ENCODE peak calls at places on chromosomes 1 and 21, in six cellular contexts. One of them, this sample, is unnamed.

GRCh38 chr1:202245391-202245790 is 51.8 kb downstream of the LGR6 start:
- DNase-seq in thoracic aorta: no peak
- DNase-seq in naive thymus-derived CD4-positive, alpha-beta T cell: no peak
- DNase-seq in foreskin keratinocyte: no peak
- DNase-seq in Karpas-422: no peak
- DNase-seq in IMR-90: no peak
- DNase-seq in this sample: no peak

GRCh38 chr1:234326493-234327366 is 46.5 kb upstream of the COA6 start:
- DNase-seq in thoracic aorta: no peak
- DNase-seq in Karpas-422: peak
- DNase-seq in foreskin keratinocyte: no peak
- DNase-seq in naive thymus-derived CD4-positive, alpha-beta T cell: peak
- DNase-seq in IMR-90: peak
- DNase-seq in this sample: no peak

GRCh38 chr1:226253933-226254332 is 30.5 kb downstream of the MIXL1 start:
- DNase-seq in naive thymus-derived CD4-positive, alpha-beta T cell: no peak
- DNase-seq in Karpas-422: no peak
- DNase-seq in thoracic aorta: no peak
- DNase-seq in IMR-90: no peak
- DNase-seq in foreskin keratinocyte: no peak
- DNase-seq in this sample: no peak

GRCh38 chr21:35843911-35844667 is 216.2 kb downstream of the SETD4 start:
- DNase-seq in foreskin keratinocyte: no peak
- DNase-seq in naive thymus-derived CD4-positive, alpha-beta T cell: no peak
- DNase-seq in thoracic aorta: no peak
- DNase-seq in IMR-90: no peak
- DNase-seq in Karpas-422: no peak
- DNase-seq in this sample: no peak

GRCh38 chr1:45038661-45039364 is 26.8 kb downstream of the UROD start:
- DNase-seq in foreskin keratinocyte: no peak
- DNase-seq in IMR-90: no peak
- DNase-seq in naive thymus-derived CD4-positive, alpha-beta T cell: no peak
- DNase-seq in Karpas-422: no peak
- DNase-seq in thoracic aorta: no peak
- DNase-seq in this sample: no peak

GRCh38 chr1:116376734-116377096 is 3.7 kb downstream of the ATP1A1 start:
- DNase-seq in Karpas-422: no peak
- DNase-seq in naive thymus-derived CD4-positive, alpha-beta T cell: no peak
- DNase-seq in foreskin keratinocyte: no peak
- DNase-seq in IMR-90: peak
- DNase-seq in thoracic aorta: no peak
- DNase-seq in this sample: no peak

GRCh38 chr1:166974647-166975345 is 544 bp downstream of the ILDR2 start:
- DNase-seq in foreskin keratinocyte: no peak
- DNase-seq in IMR-90: no peak
- DNase-seq in Karpas-422: peak
- DNase-seq in thoracic aorta: no peak
- DNase-seq in naive thymus-derived CD4-positive, alpha-beta T cell: peak
- DNase-seq in this sample: no peak

GRCh38 chr21:27206368-27206982 is 239.6 kb upstream of the ADAMTS5 start:
- DNase-seq in IMR-90: peak
- DNase-seq in thoracic aorta: no peak
- DNase-seq in Karpas-422: no peak
- DNase-seq in naive thymus-derived CD4-positive, alpha-beta T cell: no peak
- DNase-seq in foreskin keratinocyte: no peak
- DNase-seq in this sample: no peak

GRCh38 chr1:11784256-11784992 is 21.3 kb downstream of the MTHFR start:
- DNase-seq in Karpas-422: no peak
- DNase-seq in thoracic aorta: no peak
- DNase-seq in naive thymus-derived CD4-positive, alpha-beta T cell: no peak
- DNase-seq in IMR-90: no peak
- DNase-seq in foreskin keratinocyte: no peak
- DNase-seq in this sample: no peak

GRCh38 chr1:224357626-224358124 is 996 bp downstream of the CNIH4 start:
- DNase-seq in foreskin keratinocyte: no peak
- DNase-seq in naive thymus-derived CD4-positive, alpha-beta T cell: no peak
- DNase-seq in IMR-90: peak
- DNase-seq in Karpas-422: peak
- DNase-seq in thoracic aorta: no peak
- DNase-seq in this sample: no peak

GRCh38 chr1:219347843-219348475 is 174.3 kb downstream of the LYPLAL1 start:
- DNase-seq in Karpas-422: no peak
- DNase-seq in thoracic aorta: no peak
- DNase-seq in naive thymus-derived CD4-positive, alpha-beta T cell: no peak
- DNase-seq in foreskin keratinocyte: no peak
- DNase-seq in IMR-90: no peak
- DNase-seq in this sample: no peak

GRCh38 chr21:44706706-44707615 is 4.4 kb downstream of the TSPEAR start:
- DNase-seq in naive thymus-derived CD4-positive, alpha-beta T cell: no peak
- DNase-seq in Karpas-422: no peak
- DNase-seq in thoracic aorta: no peak
- DNase-seq in foreskin keratinocyte: no peak
- DNase-seq in IMR-90: no peak
- DNase-seq in this sample: no peak

GRCh38 chr21:42093991-42094417 is 22.9 kb downstream of the UMODL1 start:
- DNase-seq in Karpas-422: no peak
- DNase-seq in naive thymus-derived CD4-positive, alpha-beta T cell: no peak
- DNase-seq in IMR-90: peak
- DNase-seq in thoracic aorta: peak
- DNase-seq in foreskin keratinocyte: peak
- DNase-seq in this sample: no peak

GRCh38 chr1:110912784-110913183 is 39.8 kb downstream of the CD53 start:
- DNase-seq in thoracic aorta: no peak
- DNase-seq in Karpas-422: no peak
- DNase-seq in naive thymus-derived CD4-positive, alpha-beta T cell: no peak
- DNase-seq in foreskin keratinocyte: no peak
- DNase-seq in IMR-90: no peak
- DNase-seq in this sample: no peak

GRCh38 chr1:232984577-232985425 is 34.4 kb downstream of the NTPCR start:
- DNase-seq in naive thymus-derived CD4-positive, alpha-beta T cell: no peak
- DNase-seq in foreskin keratinocyte: no peak
- DNase-seq in IMR-90: no peak
- DNase-seq in Karpas-422: no peak
- DNase-seq in thoracic aorta: no peak
- DNase-seq in this sample: no peak

GRCh38 chr1:82542141-82542540 is 741.4 kb downstream of the ADGRL2 start:
- DNase-seq in naive thymus-derived CD4-positive, alpha-beta T cell: no peak
- DNase-seq in Karpas-422: no peak
- DNase-seq in foreskin keratinocyte: no peak
- DNase-seq in thoracic aorta: no peak
- DNase-seq in IMR-90: no peak
- DNase-seq in this sample: no peak

GRCh38 chr1:109775408-109775807 is 11.7 kb upstream of the EPS8L3 start:
- DNase-seq in foreskin keratinocyte: no peak
- DNase-seq in naive thymus-derived CD4-positive, alpha-beta T cell: no peak
- DNase-seq in IMR-90: peak
- DNase-seq in Karpas-422: no peak
- DNase-seq in thoracic aorta: no peak
- DNase-seq in this sample: no peak

DNA sequence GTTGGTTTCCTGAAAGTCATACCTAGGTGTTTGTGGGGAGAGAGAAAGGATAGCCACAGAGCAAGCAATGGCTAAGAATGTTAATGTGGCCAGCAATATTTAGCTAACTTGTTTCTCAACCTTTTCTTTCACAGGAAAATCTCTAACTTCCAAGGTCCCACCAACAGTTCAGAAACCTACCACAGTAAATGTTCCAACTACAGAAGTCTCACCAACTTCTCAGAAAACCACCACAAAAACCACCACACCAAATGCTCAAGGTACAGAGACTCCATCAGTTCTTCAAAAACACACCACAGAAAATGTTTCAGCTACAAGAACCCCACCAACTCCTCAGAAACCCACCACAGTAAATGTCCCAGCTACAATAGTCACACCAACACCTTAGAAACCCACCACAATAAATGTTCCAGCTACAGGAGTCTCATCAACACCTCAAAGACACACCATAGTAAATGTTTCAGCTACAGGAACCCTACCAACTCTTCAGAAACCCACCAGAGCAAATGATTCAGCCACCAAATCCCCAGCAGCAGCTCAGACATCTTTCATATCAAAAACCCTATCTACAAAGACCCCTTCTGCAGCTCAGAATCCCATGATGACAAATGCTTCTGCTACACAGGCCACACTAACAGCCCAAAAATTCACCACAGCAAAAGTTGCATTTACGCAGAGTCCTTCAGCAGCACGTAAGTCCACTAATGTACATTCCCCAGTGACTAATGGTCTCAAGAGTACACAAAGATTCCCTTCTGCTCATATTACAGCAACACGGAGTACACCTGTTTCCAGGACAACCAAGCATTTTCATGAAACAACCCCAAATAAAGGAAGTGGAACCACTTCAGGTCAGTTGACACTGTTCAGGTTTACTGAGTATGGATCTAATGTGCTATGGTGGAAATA is 15.3 kb downstream of the CD55 start:
- DNase-seq in IMR-90: peak
- DNase-seq in Karpas-422: peak
- DNase-seq in naive thymus-derived CD4-positive, alpha-beta T cell: peak
- DNase-seq in thoracic aorta: no peak
- DNase-seq in foreskin keratinocyte: no peak
- DNase-seq in this sample: no peak
- H3K27ac ChIP-seq in IMR-90: no peak
- H3K27ac ChIP-seq in Karpas-422: peak
- H3K27ac ChIP-seq in naive thymus-derived CD4-positive, alpha-beta T cell: peak
- H3K27ac ChIP-seq in thoracic aorta: no peak
- H3K27ac ChIP-seq in foreskin keratinocyte: no peak
- H3K27ac ChIP-seq in this sample: no peak

GRCh38 chr1:48772221-48772620 is 4.5 kb downstream of the BEND5 start:
- DNase-seq in foreskin keratinocyte: no peak
- DNase-seq in Karpas-422: no peak
- DNase-seq in thoracic aorta: no peak
- DNase-seq in IMR-90: no peak
- DNase-seq in naive thymus-derived CD4-positive, alpha-beta T cell: no peak
- DNase-seq in this sample: no peak

GRCh38 chr1:48777219-48777895 is 666 bp upstream of the BEND5 start:
- DNase-seq in IMR-90: no peak
- DNase-seq in Karpas-422: no peak
- DNase-seq in foreskin keratinocyte: no peak
- DNase-seq in naive thymus-derived CD4-positive, alpha-beta T cell: no peak
- DNase-seq in thoracic aorta: no peak
- DNase-seq in this sample: no peak

GRCh38 chr1:48773133-48773532 is 3.6 kb downstream of the BEND5 start:
- DNase-seq in Karpas-422: no peak
- DNase-seq in naive thymus-derived CD4-positive, alpha-beta T cell: no peak
- DNase-seq in IMR-90: no peak
- DNase-seq in thoracic aorta: no peak
- DNase-seq in foreskin keratinocyte: no peak
- DNase-seq in this sample: no peak

GRCh38 chr1:48775817-48776399 is 783 bp downstream of the BEND5 start:
- DNase-seq in naive thymus-derived CD4-positive, alpha-beta T cell: no peak
- DNase-seq in IMR-90: no peak
- DNase-seq in foreskin keratinocyte: no peak
- DNase-seq in Karpas-422: no peak
- DNase-seq in thoracic aorta: no peak
- DNase-seq in this sample: no peak

GRCh38 chr1:48776400-48777218 is at the start of gene BEND5:
- DNase-seq in IMR-90: peak
- DNase-seq in naive thymus-derived CD4-positive, alpha-beta T cell: peak
- DNase-seq in foreskin keratinocyte: no peak
- DNase-seq in Karpas-422: no peak
- DNase-seq in thoracic aorta: no peak
- DNase-seq in this sample: no peak
- H3K27ac ChIP-seq in IMR-90: no peak
- H3K27ac ChIP-seq in naive thymus-derived CD4-positive, alpha-beta T cell: peak
- H3K27ac ChIP-seq in foreskin keratinocyte: no peak
- H3K27ac ChIP-seq in Karpas-422: no peak
- H3K27ac ChIP-seq in thoracic aorta: peak
- H3K27ac ChIP-seq in this sample: no peak

GRCh38 chr1:1544544-1544943 is 4.1 kb upstream of the TMEM240 start:
- DNase-seq in foreskin keratinocyte: no peak
- DNase-seq in thoracic aorta: no peak
- DNase-seq in IMR-90: no peak
- DNase-seq in naive thymus-derived CD4-positive, alpha-beta T cell: no peak
- DNase-seq in Karpas-422: no peak
- DNase-seq in this sample: no peak

GRCh38 chr1:1541956-1542765 is 1.7 kb upstream of the TMEM240 start:
- DNase-seq in IMR-90: no peak
- DNase-seq in thoracic aorta: no peak
- DNase-seq in foreskin keratinocyte: no peak
- DNase-seq in naive thymus-derived CD4-positive, alpha-beta T cell: no peak
- DNase-seq in Karpas-422: no peak
- DNase-seq in this sample: no peak

GRCh38 chr1:1540817-1541628 is 599 bp upstream of the TMEM240 start:
- DNase-seq in IMR-90: no peak
- DNase-seq in foreskin keratinocyte: no peak
- DNase-seq in Karpas-422: no peak
- DNase-seq in thoracic aorta: no peak
- DNase-seq in naive thymus-derived CD4-positive, alpha-beta T cell: no peak
- DNase-seq in this sample: no peak

GRCh38 chr1:1543706-1544099 is 3.3 kb upstream of the TMEM240 start:
- DNase-seq in IMR-90: no peak
- DNase-seq in naive thymus-derived CD4-positive, alpha-beta T cell: no peak
- DNase-seq in thoracic aorta: no peak
- DNase-seq in Karpas-422: no peak
- DNase-seq in foreskin keratinocyte: no peak
- DNase-seq in this sample: no peak

GRCh38 chr1:1542766-1543705 is 2.6 kb upstream of the TMEM240 start:
- DNase-seq in foreskin keratinocyte: no peak
- DNase-seq in IMR-90: no peak
- DNase-seq in naive thymus-derived CD4-positive, alpha-beta T cell: no peak
- DNase-seq in thoracic aorta: no peak
- DNase-seq in Karpas-422: no peak
- DNase-seq in this sample: no peak
- H3K27ac ChIP-seq in foreskin keratinocyte: no peak
- H3K27ac ChIP-seq in IMR-90: no peak
- H3K27ac ChIP-seq in naive thymus-derived CD4-positive, alpha-beta T cell: no peak
- H3K27ac ChIP-seq in thoracic aorta: no peak
- H3K27ac ChIP-seq in Karpas-422: no peak
- H3K27ac ChIP-seq in this sample: no peak

GRCh38 chr1:40508375-40509341 is at the start of gene EXO5:
- DNase-seq in naive thymus-derived CD4-positive, alpha-beta T cell: peak
- DNase-seq in Karpas-422: peak
- DNase-seq in foreskin keratinocyte: peak
- DNase-seq in thoracic aorta: peak
- DNase-seq in IMR-90: peak
- DNase-seq in this sample: no peak

DNA sequence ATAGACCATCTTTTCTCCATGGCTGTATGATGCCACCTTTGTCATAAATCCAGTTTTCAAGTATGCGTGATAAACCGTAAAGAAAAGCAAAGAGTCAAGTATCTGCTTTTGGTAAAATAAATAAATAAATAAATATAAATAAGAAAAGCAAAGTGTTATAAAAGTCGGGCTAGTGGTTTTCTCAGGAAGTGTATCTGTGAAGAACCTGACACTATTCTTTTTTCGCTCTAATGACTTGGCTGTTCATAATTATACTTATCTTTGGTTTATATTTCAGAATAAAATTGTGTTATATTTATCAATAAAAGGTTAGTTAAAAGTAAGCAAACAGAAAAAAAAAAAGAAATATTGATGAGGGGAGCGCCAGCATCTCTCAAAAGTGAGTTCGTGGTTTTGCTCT is 594 bp upstream of the EXO5 start:
- DNase-seq in thoracic aorta: no peak
- DNase-seq in IMR-90: no peak
- DNase-seq in foreskin keratinocyte: no peak
- DNase-seq in naive thymus-derived CD4-positive, alpha-beta T cell: no peak
- DNase-seq in Karpas-422: no peak
- DNase-seq in this sample: no peak
- H3K27ac ChIP-seq in thoracic aorta: peak
- H3K27ac ChIP-seq in IMR-90: peak
- H3K27ac ChIP-seq in foreskin keratinocyte: no peak
- H3K27ac ChIP-seq in naive thymus-derived CD4-positive, alpha-beta T cell: peak
- H3K27ac ChIP-seq in Karpas-422: peak
- H3K27ac ChIP-seq in this sample: peak